ENCODE peak calls at places on chromosome 17, in six cellular contexts. One of them, this sample, is unnamed.

GRCh38 chr17:36837193-36837592 is 100.1 kb upstream of the LHX1 start:
- DNase-seq in heart right ventricle: no peak
- DNase-seq in H54: no peak
- DNase-seq in fibroblast of lung: no peak
- DNase-seq in fibroblast of the conjunctiva: no peak
- DNase-seq in GM13977: no peak
- DNase-seq in this sample: no peak

GRCh38 chr17:8056976-8057625 is 18.2 kb downstream of the ALOX15B start:
- DNase-seq in fibroblast of the conjunctiva: no peak
- DNase-seq in GM13977: no peak
- DNase-seq in heart right ventricle: no peak
- DNase-seq in fibroblast of lung: no peak
- DNase-seq in H54: no peak
- DNase-seq in this sample: no peak

GRCh38 chr17:47990962-47991731 is 20.2 kb downstream of the CDK5RAP3 start:
- DNase-seq in fibroblast of the conjunctiva: no peak
- DNase-seq in H54: no peak
- DNase-seq in GM13977: no peak
- DNase-seq in heart right ventricle: no peak
- DNase-seq in fibroblast of lung: no peak
- DNase-seq in this sample: no peak

GRCh38 chr17:80981062-80981902 is 10.4 kb upstream of the CHMP6 start:
- DNase-seq in heart right ventricle: no peak
- DNase-seq in H54: no peak
- DNase-seq in fibroblast of lung: no peak
- DNase-seq in fibroblast of the conjunctiva: no peak
- DNase-seq in GM13977: peak; percentile 88
- DNase-seq in this sample: no peak

GRCh38 chr17:10992097-10992496 is 154.2 kb upstream of the PIRT start:
- DNase-seq in GM13977: no peak
- DNase-seq in heart right ventricle: no peak
- DNase-seq in fibroblast of lung: no peak
- DNase-seq in fibroblast of the conjunctiva: no peak
- DNase-seq in H54: no peak
- DNase-seq in this sample: no peak

GRCh38 chr17:74123350-74123749 is 80.1 kb upstream of the RPL38 start:
- DNase-seq in fibroblast of lung: peak; percentile 32
- DNase-seq in fibroblast of the conjunctiva: no peak
- DNase-seq in GM13977: no peak
- DNase-seq in H54: peak; percentile 47
- DNase-seq in heart right ventricle: no peak
- DNase-seq in this sample: no peak

GRCh38 chr17:40980594-40980993 is 3.5 kb downstream of the KRT40 start:
- DNase-seq in fibroblast of lung: peak; percentile 53
- DNase-seq in heart right ventricle: no peak
- DNase-seq in GM13977: no peak
- DNase-seq in H54: no peak
- DNase-seq in fibroblast of the conjunctiva: no peak
- DNase-seq in this sample: no peak

GRCh38 chr17:44203731-44204452 is 4.2 kb upstream of the ATXN7L3 start:
- DNase-seq in fibroblast of the conjunctiva: peak; percentile 51
- DNase-seq in heart right ventricle: no peak
- DNase-seq in H54: no peak
- DNase-seq in GM13977: peak; percentile 74
- DNase-seq in fibroblast of lung: peak; percentile 40
- DNase-seq in this sample: peak; percentile 14

GRCh38 chr17:47013341-47013740 is 34.3 kb upstream of the RPRML start:
- DNase-seq in fibroblast of lung: peak; percentile 59
- DNase-seq in heart right ventricle: no peak
- DNase-seq in GM13977: no peak
- DNase-seq in H54: no peak
- DNase-seq in fibroblast of the conjunctiva: no peak
- DNase-seq in this sample: no peak

GRCh38 chr17:68973098-68973929 is 18.1 kb upstream of the ABCA8 start:
- DNase-seq in fibroblast of lung: no peak
- DNase-seq in H54: no peak
- DNase-seq in fibroblast of the conjunctiva: no peak
- DNase-seq in heart right ventricle: no peak
- DNase-seq in GM13977: no peak
- DNase-seq in this sample: no peak

GRCh38 chr17:35299108-35299507 is 56.2 kb downstream of the SLFN5 start:
- DNase-seq in fibroblast of the conjunctiva: no peak
- DNase-seq in H54: no peak
- DNase-seq in heart right ventricle: no peak
- DNase-seq in fibroblast of lung: no peak
- DNase-seq in GM13977: no peak
- DNase-seq in this sample: no peak

This sample was measured in NCI-H446 treated with DMSO at 0.1 percent for 48 hours.